ENCODE peak calls at places on chromosomes 16 and 17, in six cellular contexts. Z is right lobe of liver, Y is hepatocyte, P is adrenal gland, C is body of pancreas, H is GM12865. E is an unnamed sample.

GRCh38 chr17:64355536-64356303 is 34.9 kb downstream of the PECAM1 start:
- DNase-seq in Y (no peak), C (no peak), P (no peak), Z (no peak), H (no peak), E (no peak)

GRCh38 chr17:2893422-2893914 is 97.2 kb downstream of the RAP1GAP2 start:
- DNase-seq in C (peak), H (no peak), Z (no peak), P (no peak), Y (no peak), E (no peak)

GRCh38 chr17:929547-929946 is 50.0 kb downstream of the NXN start:
- DNase-seq in Z (no peak), Y (no peak), P (no peak), C (no peak), H (no peak), E (no peak)

GRCh38 chr16:53502331-53503269 is at the start of gene AKTIP:
- DNase-seq in Y (peak), Z (no peak), C (peak), H (peak), P (peak), E (peak)

GRCh38 chr16:17251496-17251895 is 219.3 kb downstream of the XYLT1 start:
- DNase-seq in Y (no peak), Z (no peak), P (no peak), C (no peak), H (no peak), E (no peak)

GRCh38 chr16:89863741-89864391 is 9.5 kb upstream of the TCF25 start:
- DNase-seq in P (peak), Y (no peak), Z (no peak), C (no peak), H (peak), E (no peak)

GRCh38 chr17:62652251-62653001 is 25.0 kb downstream of the MRC2 start:
- DNase-seq in C (peak), H (peak), Z (peak), Y (peak), P (peak), E (peak)

GRCh38 chr16:17836868-17837602 is 366.3 kb upstream of the XYLT1 start:
- DNase-seq in Y (peak), P (no peak), Z (no peak), C (no peak), H (no peak), E (no peak)

GRCh38 chr17:27456681-27457404 is 595 bp downstream of the KSR1 start:
- DNase-seq in Y (peak), H (no peak), C (peak), Z (peak), P (no peak), E (peak)

GRCh38 chr17:77165577-77165976 is 24.8 kb downstream of the SEC14L1 start:
- DNase-seq in Y (no peak), H (no peak), Z (no peak), C (no peak), P (no peak), E (no peak)

GRCh38 chr17:60333628-60334031 is 58.3 kb downstream of the USP32 start:
- DNase-seq in C (no peak), H (no peak), P (no peak), Z (no peak), Y (no peak), E (no peak)

E was measured in nephron progenitor cell.